ENCODE peak calls at places on chromosome 19, in five cellular contexts. One of them, this sample, is unnamed.

GRCh38 chr19:633786-634639 is 676 bp upstream of the POLRMT start:
- DNase-seq in mesenchymal stem cell: no peak
- DNase-seq in H1: no peak
- DNase-seq in trophoblast cell: peak
- DNase-seq in H9: no peak
- DNase-seq in this sample: no peak

GRCh38 chr19:31350693-31351211 is 1.5 kb upstream of the TSHZ3 start:
- DNase-seq in H9: peak
- DNase-seq in mesenchymal stem cell: peak
- DNase-seq in H1: peak
- DNase-seq in trophoblast cell: peak
- DNase-seq in this sample: no peak

GRCh38 chr19:46394398-46394797 is 19.0 kb downstream of the CCDC8 start:
- DNase-seq in H9: no peak
- DNase-seq in trophoblast cell: peak
- DNase-seq in mesenchymal stem cell: no peak
- DNase-seq in H1: no peak
- DNase-seq in this sample: no peak

GRCh38 chr19:3695986-3696659 is 4.1 kb downstream of the PIP5K1C start:
- DNase-seq in mesenchymal stem cell: no peak
- DNase-seq in trophoblast cell: no peak
- DNase-seq in H9: no peak
- DNase-seq in H1: no peak
- DNase-seq in this sample: no peak

GRCh38 chr19:19256072-19256969 is 16.8 kb downstream of the TM6SF2 start:
- DNase-seq in H9: no peak
- DNase-seq in H1: no peak
- DNase-seq in trophoblast cell: no peak
- DNase-seq in mesenchymal stem cell: no peak
- DNase-seq in this sample: no peak

GRCh38 chr19:29519146-29519545 is 6.6 kb upstream of the VSTM2B start:
- DNase-seq in H9: no peak
- DNase-seq in H1: no peak
- DNase-seq in mesenchymal stem cell: no peak
- DNase-seq in trophoblast cell: no peak
- DNase-seq in this sample: no peak

GRCh38 chr19:58361900-58362271 is 665 bp downstream of the ZNF497 start:
- DNase-seq in mesenchymal stem cell: no peak
- DNase-seq in trophoblast cell: no peak
- DNase-seq in H9: no peak
- DNase-seq in H1: no peak
- DNase-seq in this sample: peak

GRCh38 chr19:33553530-33554310 is 32.1 kb upstream of the PEPD start:
- DNase-seq in H1: no peak
- DNase-seq in H9: no peak
- DNase-seq in mesenchymal stem cell: no peak
- DNase-seq in trophoblast cell: no peak
- DNase-seq in this sample: no peak

GRCh38 chr19:43651758-43652545 is 12.3 kb upstream of the CADM4 start:
- DNase-seq in trophoblast cell: peak
- DNase-seq in H1: peak
- DNase-seq in mesenchymal stem cell: peak
- DNase-seq in H9: peak
- DNase-seq in this sample: no peak

GRCh38 chr19:38952395-38953165 is 21.8 kb downstream of the MRPS12 start:
- DNase-seq in H9: peak
- DNase-seq in H1: peak
- DNase-seq in trophoblast cell: peak
- DNase-seq in mesenchymal stem cell: peak
- DNase-seq in this sample: no peak

DNA sequence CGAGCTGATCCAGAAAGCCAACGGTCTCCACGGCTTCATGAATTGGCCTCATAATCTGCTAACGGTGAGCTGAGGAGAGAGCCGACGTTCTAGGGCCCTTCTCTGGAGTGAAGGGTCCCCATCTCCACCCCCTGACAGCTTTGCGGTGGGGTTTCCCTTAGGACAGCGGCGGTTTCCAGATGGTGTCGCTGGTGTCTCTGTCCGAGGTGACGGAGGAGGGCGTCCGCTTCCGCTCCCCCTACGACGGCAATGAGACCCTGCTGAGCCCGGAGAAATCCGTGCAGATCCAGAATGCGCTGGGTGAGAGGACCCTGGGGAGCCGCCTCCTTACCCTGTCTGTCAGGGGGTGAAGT is 692 bp downstream of the QTRT1 start:
- DNase-seq in H1: no peak
- DNase-seq in H9: peak
- DNase-seq in mesenchymal stem cell: peak
- DNase-seq in trophoblast cell: no peak
- DNase-seq in this sample: peak
- H3K14ac ChIP-seq in H1: no peak
- H3K14ac ChIP-seq in H9: peak
- H3K14ac ChIP-seq in mesenchymal stem cell: no peak
- H3K14ac ChIP-seq in trophoblast cell: no peak
- H3K14ac ChIP-seq in this sample: peak

GRCh38 chr19:1827566-1828278 is 15.6 kb upstream of the ATP8B3 start:
- DNase-seq in H9: no peak
- DNase-seq in H1: no peak
- DNase-seq in trophoblast cell: no peak
- DNase-seq in mesenchymal stem cell: no peak
- DNase-seq in this sample: no peak
- H2BK12ac ChIP-seq in H9: no peak
- H2BK12ac ChIP-seq in H1: no peak
- H2BK12ac ChIP-seq in trophoblast cell: no peak
- H2BK12ac ChIP-seq in mesenchymal stem cell: no peak
- H2BK12ac ChIP-seq in this sample: no peak

GRCh38 chr19:16180611-16181010 is 4.6 kb upstream of the FAM32A start:
- DNase-seq in mesenchymal stem cell: peak
- DNase-seq in H1: no peak
- DNase-seq in H9: no peak
- DNase-seq in trophoblast cell: peak
- DNase-seq in this sample: no peak
- H3K14ac ChIP-seq in mesenchymal stem cell: no peak
- H3K14ac ChIP-seq in H1: no peak
- H3K14ac ChIP-seq in H9: no peak
- H3K14ac ChIP-seq in trophoblast cell: no peak
- H3K14ac ChIP-seq in this sample: no peak

DNA sequence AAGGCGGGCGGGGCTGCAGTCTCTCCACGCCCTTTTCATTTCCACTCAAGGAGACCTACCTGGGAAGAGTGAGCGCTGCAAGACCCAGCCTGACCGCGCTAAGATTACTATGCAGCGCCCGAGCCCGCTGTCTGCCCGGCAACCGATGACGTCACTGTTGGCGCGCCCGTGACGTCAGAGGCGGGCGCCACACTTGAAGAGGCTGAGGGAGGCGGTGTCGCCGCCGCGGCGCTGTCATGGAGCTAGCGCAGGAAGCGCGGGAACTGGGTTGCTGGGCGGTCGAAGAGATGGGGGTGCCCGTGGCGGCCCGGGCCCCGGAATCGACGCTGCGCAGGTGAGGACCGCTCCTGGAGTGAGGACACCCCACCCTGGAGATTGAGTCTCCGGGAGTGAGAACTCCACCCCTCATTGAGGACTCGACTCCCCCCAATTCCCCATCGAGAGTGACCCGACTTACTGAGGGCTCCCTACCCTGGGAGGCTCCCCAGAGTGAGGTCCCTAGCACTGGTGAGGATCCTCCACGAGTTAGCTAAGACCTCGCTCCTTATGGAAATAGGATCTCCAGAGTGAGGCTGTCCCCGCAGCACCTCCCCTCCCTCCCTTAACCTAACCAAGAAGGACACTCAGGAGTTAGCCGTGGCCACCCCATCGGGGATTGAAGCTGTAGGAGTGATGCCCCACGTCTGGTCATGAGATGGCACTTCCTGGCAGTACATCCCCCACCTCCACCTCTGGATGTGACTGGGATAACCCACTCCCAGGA is at the start of gene HAUS5:
- DNase-seq in H1: peak
- DNase-seq in mesenchymal stem cell: peak
- DNase-seq in H9: peak
- DNase-seq in trophoblast cell: peak
- DNase-seq in this sample: peak
- H2BK12ac ChIP-seq in H1: peak
- H2BK12ac ChIP-seq in mesenchymal stem cell: no peak
- H2BK12ac ChIP-seq in H9: no peak
- H2BK12ac ChIP-seq in trophoblast cell: no peak
- H2BK12ac ChIP-seq in this sample: no peak

This sample was measured in neuronal stem cell.